ENCODE peak calls at places on chromosome 13, in seven cellular contexts. Z is cardiac fibroblast; Y is astrocyte of the cerebellum; A is A549; W is fibroblast of the aortic adventitia; K is psoas muscle; F is CD8-positive, alpha-beta T cell. T is an unnamed sample.

GRCh38 chr13:108993346-108993745 is 363.9 kb downstream of the MYO16 start:
- DNase-seq in F (no peak), A (no peak), W (no peak), Y (no peak), Z (peak; percentile 56), K (no peak), T (no peak)

GRCh38 chr13:31807090-31807541 is 67.8 kb downstream of the RXFP2 start:
- DNase-seq in Z (peak; percentile 25), K (no peak), W (no peak), Y (no peak), A (no peak), F (no peak), T (no peak)

GRCh38 chr13:52615817-52616216 is 26.4 kb upstream of the HNRNPA1L2 start:
- DNase-seq in F (no peak), Z (no peak), A (peak; percentile 8), K (no peak), Y (no peak), W (no peak), T (no peak)

GRCh38 chr13:37954191-37954590 is 84.6 kb upstream of the TRPC4 start:
- DNase-seq in Z (no peak), A (no peak), Y (no peak), W (no peak), K (no peak), F (no peak), T (no peak)

GRCh38 chr13:97329331-97329730 is 104.6 kb upstream of the RAP2A start:
- DNase-seq in Z (peak; percentile 33), F (no peak), Y (no peak), K (no peak), A (no peak), W (peak; percentile 47), T (no peak)

GRCh38 chr13:44252938-44253337 is 120.7 kb upstream of the SERP2 start:
- DNase-seq in Y (no peak), F (no peak), W (no peak), Z (no peak), A (no peak), K (no peak), T (no peak)

GRCh38 chr13:50678464-50679162 is 164.9 kb downstream of the DLEU7 start:
- DNase-seq in Z (peak; percentile 96), A (no peak), Y (peak; percentile 33), W (peak; percentile 58), K (no peak), F (no peak), T (no peak)

GRCh38 chr13:57552441-57552840 is 79.1 kb upstream of the PCDH17 start:
- DNase-seq in F (no peak), W (no peak), Z (no peak), A (no peak), Y (no peak), K (no peak), T (no peak)

GRCh38 chr13:48142437-48142836 is 47.5 kb upstream of the MED4 start:
- DNase-seq in A (no peak), K (no peak), Z (no peak), F (no peak), Y (no peak), W (no peak), T (no peak)

GRCh38 chr13:107907065-107907464 is 308.3 kb downstream of the LIG4 start:
- DNase-seq in F (no peak), A (no peak), Z (no peak), Y (no peak), K (no peak), W (no peak), T (no peak)

GRCh38 chr13:36432106-36432544 is at the start of gene CCNA1:
- DNase-seq in A (no peak), F (no peak), Z (peak; percentile 66), K (peak; percentile 57), W (no peak), Y (no peak), T (no peak)

GRCh38 chr13:29924951-29925350 is 74.5 kb upstream of the UBL3 start:
- DNase-seq in Z (no peak), Y (no peak), A (no peak), K (no peak), F (no peak), W (peak; percentile 11), T (no peak)

GRCh38 chr13:75318138-75318833 is 163.7 kb downstream of the TBC1D4 start:
- DNase-seq in Y (no peak), K (no peak), F (no peak), Z (no peak), W (no peak), A (no peak), T (no peak)

GRCh38 chr13:46101002-46101401 is 3.8 kb downstream of the CPB2 start:
- DNase-seq in Z (no peak), A (no peak), Y (no peak), F (no peak), K (no peak), W (no peak), T (no peak)

GRCh38 chr13:110206170-110206569 is 100.8 kb downstream of the COL4A1 start:
- DNase-seq in Y (no peak), A (no peak), W (no peak), K (no peak), Z (no peak), F (no peak), T (no peak)

GRCh38 chr13:25375727-25376358 is 4.1 kb downstream of the ATP8A2 start:
- DNase-seq in K (no peak), F (no peak), A (peak; percentile 13), Z (peak; percentile 60), W (peak; percentile 58), Y (peak; percentile 20), T (no peak)

GRCh38 chr13:95039415-95039814 is 261.8 kb downstream of the ABCC4 start:
- DNase-seq in Y (no peak), W (no peak), A (no peak), Z (peak; percentile 22), F (no peak), K (no peak), T (no peak)

GRCh38 chr13:95153647-95154405 is 147.4 kb downstream of the ABCC4 start:
- DNase-seq in W (peak; percentile 68), K (no peak), Y (peak; percentile 6), A (no peak), Z (peak; percentile 81), F (no peak), T (no peak)

GRCh38 chr13:68927387-68928026 is 1180.1 kb upstream of the ATXN8OS start:
- DNase-seq in K (no peak), A (no peak), Z (no peak), W (no peak), Y (peak; percentile 32), F (no peak), T (no peak)

GRCh38 chr13:52447815-52448552 is 2.5 kb downstream of the VPS36 start:
- DNase-seq in K (no peak), Y (no peak), F (no peak), Z (no peak), W (no peak), A (no peak), T (no peak)

GRCh38 chr13:71290963-71291937 is 575.8 kb downstream of the DACH1 start:
- DNase-seq in K (no peak), Y (no peak), W (peak; percentile 11), F (peak; percentile 54), Z (peak; percentile 81), A (no peak), T (no peak)

GRCh38 chr13:27016871-27017270 is 154.7 kb downstream of the USP12 start:
- DNase-seq in Z (no peak), F (no peak), K (no peak), W (no peak), A (no peak), Y (no peak), T (no peak)

GRCh38 chr13:33287142-33287882 is 1.8 kb upstream of the STARD13 start:
- DNase-seq in W (no peak), Y (no peak), F (no peak), K (no peak), A (no peak), Z (no peak), T (no peak)

GRCh38 chr13:102198418-102199322 is 203.2 kb downstream of the FGF14 start:
- DNase-seq in F (no peak), A (no peak), Y (no peak), W (peak; percentile 56), Z (peak; percentile 44), K (no peak), T (no peak)

GRCh38 chr13:102191951-102192461 is 209.8 kb downstream of the FGF14 start:
- DNase-seq in A (no peak), W (peak; percentile 87), Y (peak; percentile 18), K (no peak), F (no peak), Z (peak; percentile 47), T (no peak)

GRCh38 chr13:102195566-102196462 is 206.0 kb downstream of the FGF14 start:
- DNase-seq in Y (peak; percentile 13), A (no peak), K (no peak), W (peak; percentile 52), Z (peak; percentile 28), F (no peak), T (no peak)

GRCh38 chr13:102197193-102197592 is 204.7 kb downstream of the FGF14 start:
- DNase-seq in Y (no peak), K (no peak), W (peak; percentile 12), F (no peak), Z (peak; percentile 53), A (no peak), T (no peak)
- TF ChIP-seq CTCF in Y (no peak), K (no peak), W (peak; percentile 20), F (no peak), Z (peak; percentile 27), A (no peak), T (no peak)

GRCh38 chr13:99932912-99933311 is 38.7 kb downstream of the ZIC5 start:
- DNase-seq in Z (no peak), A (no peak), W (no peak), F (no peak), Y (no peak), K (no peak), T (no peak)

GRCh38 chr13:99941086-99941485 is 30.5 kb downstream of the ZIC5 start:
- DNase-seq in A (no peak), Y (no peak), K (no peak), Z (no peak), F (no peak), W (no peak), T (no peak)

GRCh38 chr13:99930925-99931324 is 40.6 kb downstream of the ZIC5 start:
- DNase-seq in A (no peak), Y (no peak), F (no peak), K (no peak), W (no peak), Z (no peak), T (no peak)

GRCh38 chr13:99931462-99931861 is 40.1 kb downstream of the ZIC5 start:
- DNase-seq in W (no peak), F (no peak), K (no peak), Z (no peak), Y (no peak), A (no peak), T (no peak)

GRCh38 chr13:99935772-99936171 is 35.8 kb downstream of the ZIC5 start:
- DNase-seq in W (no peak), Y (no peak), A (no peak), Z (no peak), K (no peak), F (no peak), T (no peak)
- TF ChIP-seq CTCF in W (no peak), Y (peak; percentile 10), A (no peak), Z (no peak), K (no peak), F (no peak), T (no peak)

GRCh38 chr13:41025518-41025917 is 6.4 kb upstream of the ELF1 start:
- DNase-seq in K (no peak), A (no peak), Y (no peak), F (no peak), Z (no peak), W (no peak), T (no peak)
- TF ChIP-seq CTCF in K (no peak), A (no peak), Y (no peak), F (no peak), Z (no peak), W (no peak), T (no peak)

GRCh38 chr13:112845511-112846144 is 123.4 kb upstream of the MCF2L start:
- DNase-seq in K (no peak), Y (no peak), Z (no peak), F (no peak), W (no peak), A (no peak), T (no peak)
- TF ChIP-seq CTCF in K (no peak), Y (no peak), Z (no peak), F (no peak), W (no peak), A (no peak), T (no peak)